ENCODE peak calls at places on chromosomes 1 and 21, in ten cellular contexts. M, D, W, Y, K, A, V, L, I and N are unnamed samples.

GRCh38 chr1:225454733-225455132 is 26.9 kb upstream of the LBR start:
- DNase-seq in M (no peak), D (peak), W (no peak), Y (peak), K (no peak), A (no peak), V (peak), L (peak), I (no peak), N (no peak)

GRCh38 chr1:171983584-171983983 is 142.3 kb downstream of the DNM3 start:
- DNase-seq in M (peak), D (peak), W (no peak), Y (no peak), K (no peak), A (no peak), V (peak), L (peak), I (no peak), N (no peak)

GRCh38 chr1:220786337-220787068 is at the start of gene MTARC1:
- DNase-seq in M (no peak), D (peak), W (peak), Y (no peak), K (no peak), A (peak), V (peak), L (no peak), I (peak), N (peak)

GRCh38 chr1:222010306-222010705 is 268.4 kb upstream of the DUSP10 start:
- DNase-seq in M (no peak), D (no peak), W (no peak), Y (no peak), K (no peak), A (no peak), V (no peak), L (no peak), I (no peak), N (no peak)

GRCh38 chr1:24149854-24150227 is 6.9 kb upstream of the IL22RA1 start:
- DNase-seq in M (no peak), D (peak), W (no peak), Y (peak), K (peak), A (no peak), V (peak), L (peak), I (no peak), N (no peak)

GRCh38 chr21:45329261-45330074 is 41.8 kb upstream of the POFUT2 start:
- DNase-seq in M (no peak), D (no peak), W (no peak), Y (no peak), K (no peak), A (peak), V (no peak), L (no peak), I (no peak), N (no peak)

GRCh38 chr21:28798798-28799197 is 193.9 kb downstream of the LTN1 start:
- DNase-seq in M (no peak), D (peak), W (no peak), Y (no peak), K (no peak), A (no peak), V (peak), L (no peak), I (no peak), N (no peak)

GRCh38 chr1:156668801-156669637 is 8.2 kb downstream of the NES start:
- DNase-seq in M (no peak), D (no peak), W (no peak), Y (no peak), K (no peak), A (no peak), V (no peak), L (no peak), I (peak), N (no peak)

GRCh38 chr1:20376171-20376570 is 85.5 kb downstream of the VWA5B1 start:
- DNase-seq in M (no peak), D (no peak), W (no peak), Y (no peak), K (no peak), A (no peak), V (no peak), L (no peak), I (no peak), N (no peak)

GRCh38 chr1:43582162-43582566 is 51.5 kb downstream of the PTPRF start:
- DNase-seq in M (no peak), D (peak), W (peak), Y (peak), K (peak), A (no peak), V (peak), L (peak), I (no peak), N (peak)

GRCh38 chr1:226181996-226182714 is 4.4 kb downstream of the ACBD3 start:
- DNase-seq in M (no peak), D (peak), W (peak), Y (no peak), K (peak), A (peak), V (peak), L (peak), I (peak), N (no peak)

GRCh38 chr21:38766987-38767722 is 38.6 kb upstream of the ETS2 start:
- DNase-seq in M (peak), D (no peak), W (no peak), Y (peak), K (no peak), A (no peak), V (no peak), L (no peak), I (no peak), N (peak)

GRCh38 chr1:33784876-33785275 is 79.0 kb upstream of the HMGB4 start:
- DNase-seq in M (no peak), D (no peak), W (no peak), Y (no peak), K (no peak), A (no peak), V (no peak), L (no peak), I (no peak), N (no peak)

GRCh38 chr21:31184462-31184861 is 146.2 kb upstream of the KRTAP19-8 start:
- DNase-seq in M (no peak), D (no peak), W (no peak), Y (peak), K (no peak), A (no peak), V (no peak), L (no peak), I (no peak), N (no peak)

GRCh38 chr1:222994506-222995229 is 148.4 kb downstream of the TLR5 start:
- DNase-seq in M (no peak), D (peak), W (no peak), Y (no peak), K (no peak), A (no peak), V (peak), L (no peak), I (no peak), N (no peak)

GRCh38 chr1:32501865-32502264 is 37.0 kb downstream of the ZBTB8B start:
- DNase-seq in M (no peak), D (peak), W (no peak), Y (no peak), K (no peak), A (peak), V (no peak), L (no peak), I (peak), N (no peak)

GRCh38 chr21:44989538-44989888 is 49.7 kb downstream of the SLX9 start:
- DNase-seq in M (no peak), D (peak), W (no peak), Y (no peak), K (no peak), A (no peak), V (peak), L (no peak), I (peak), N (no peak)

GRCh38 chr1:112701227-112702066 is 5.5 kb downstream of the RHOC start:
- DNase-seq in M (no peak), D (no peak), W (no peak), Y (no peak), K (no peak), A (no peak), V (no peak), L (no peak), I (no peak), N (no peak)

GRCh38 chr1:182193908-182194550 is 132.5 kb upstream of the ZNF648 start:
- DNase-seq in M (no peak), D (no peak), W (no peak), Y (no peak), K (no peak), A (no peak), V (peak), L (no peak), I (peak), N (no peak)

GRCh38 chr1:9315411-9316079 is 22.9 kb downstream of the SPSB1 start:
- DNase-seq in M (no peak), D (peak), W (no peak), Y (peak), K (no peak), A (peak), V (peak), L (no peak), I (no peak), N (no peak)

GRCh38 chr1:243916160-243916559 is 66.1 kb upstream of the AKT3 start:
- DNase-seq in M (no peak), D (peak), W (no peak), Y (no peak), K (no peak), A (no peak), V (no peak), L (no peak), I (no peak), N (no peak)

GRCh38 chr1:214186118-214186517 is 94.8 kb upstream of the SMYD2 start:
- DNase-seq in M (no peak), D (no peak), W (no peak), Y (no peak), K (no peak), A (no peak), V (no peak), L (no peak), I (no peak), N (no peak)

GRCh38 chr1:11143907-11144306 is 44.2 kb upstream of the EXOSC10 start:
- DNase-seq in M (no peak), D (no peak), W (no peak), Y (no peak), K (no peak), A (no peak), V (no peak), L (no peak), I (no peak), N (no peak)

GRCh38 chr21:41345934-41346685 is 15.7 kb upstream of the MX2 start:
- DNase-seq in M (no peak), D (no peak), W (no peak), Y (no peak), K (no peak), A (no peak), V (no peak), L (no peak), I (no peak), N (no peak)

GRCh38 chr1:160999376-160999775 is 21.6 kb downstream of the F11R start:
- DNase-seq in M (no peak), D (no peak), W (no peak), Y (no peak), K (no peak), A (no peak), V (no peak), L (no peak), I (no peak), N (no peak)

GRCh38 chr1:82160036-82160435 is 359.3 kb downstream of the ADGRL2 start:
- DNase-seq in M (no peak), D (no peak), W (no peak), Y (no peak), K (no peak), A (no peak), V (peak), L (no peak), I (no peak), N (no peak)

GRCh38 chr1:36253463-36253862 is 29.2 kb downstream of the THRAP3 start:
- DNase-seq in M (no peak), D (peak), W (no peak), Y (no peak), K (peak), A (no peak), V (peak), L (no peak), I (no peak), N (no peak)